ENCODE peak calls at places on chromosome 4, in four cellular contexts. F, L, C and A are unnamed samples.
A peak's percentile ranks its signal among the peaks of the same experiment; 100 is the strongest.

GRCh38 chr4:166501941-166502382 is 628.9 kb downstream of the TLL1 start:
- DNase-seq in C (peak; percentile 62), F (peak; percentile 21), L (no peak), A (no peak)

GRCh38 chr4:139175647-139176298 is 1.2 kb downstream of the ELF2 start:
- DNase-seq in C (no peak), L (no peak), F (no peak), A (no peak)

GRCh38 chr4:114598191-114599121 is at the start of gene UGT8:
- DNase-seq in L (no peak), F (no peak), C (peak; percentile 66), A (peak; percentile 26)

GRCh38 chr4:15003891-15004700 is 1.8 kb downstream of the CPEB2 start:
- DNase-seq in L (no peak), C (peak; percentile 58), F (peak; percentile 63), A (peak; percentile 56)

GRCh38 chr4:148030486-148030885 is 298.6 kb downstream of the ARHGAP10 start:
- DNase-seq in F (no peak), C (no peak), L (no peak), A (no peak)

GRCh38 chr4:127586922-127587571 is 45.7 kb upstream of the INTU start:
- DNase-seq in L (no peak), C (peak; percentile 65), F (no peak), A (peak; percentile 12)

GRCh38 chr4:81421346-81422218 is 50.1 kb downstream of the RASGEF1B start:
- DNase-seq in L (peak; percentile 29), F (no peak), C (no peak), A (no peak)

GRCh38 chr4:152928286-152928685 is 7.8 kb upstream of the FHDC1 start:
- DNase-seq in L (no peak), F (no peak), C (no peak), A (no peak)

GRCh38 chr4:123830920-123831319 is 434.3 kb downstream of the SPRY1 start:
- DNase-seq in C (no peak), L (no peak), F (no peak), A (no peak)

GRCh38 chr4:6992728-6993655 is 50.2 kb upstream of the TADA2B start:
- DNase-seq in C (no peak), L (no peak), F (no peak), A (no peak)

GRCh38 chr4:168846414-168846813 is 163.6 kb downstream of the CBR4 start:
- DNase-seq in F (no peak), L (no peak), C (no peak), A (no peak)

GRCh38 chr4:85776579-85776978 is 301.6 kb downstream of the ARHGAP24 start:
- DNase-seq in C (no peak), L (no peak), F (no peak), A (no peak)

GRCh38 chr4:158622251-158622650 is 49.4 kb downstream of the C4orf46 start:
- DNase-seq in F (no peak), L (no peak), C (no peak), A (no peak)

GRCh38 chr4:71188197-71188625 is 150.6 kb upstream of the SLC4A4 start:
- DNase-seq in L (no peak), C (peak; percentile 53), F (no peak), A (no peak)

GRCh38 chr4:10082459-10083272 is 33.9 kb downstream of the WDR1 start:
- DNase-seq in F (peak; percentile 35), L (no peak), C (no peak), A (no peak)

GRCh38 chr4:41638806-41639205 is 100.8 kb downstream of the LIMCH1 start:
- DNase-seq in C (peak; percentile 22), L (no peak), F (no peak), A (no peak)

GRCh38 chr4:155849042-155849441 is 17.0 kb downstream of the ASIC5 start:
- DNase-seq in L (no peak), F (no peak), C (no peak), A (no peak)

GRCh38 chr4:70515342-70516245 is 2.8 kb upstream of the AMTN start:
- DNase-seq in L (no peak), F (no peak), C (no peak), A (no peak)

GRCh38 chr4:56613101-56613862 is 67.8 kb downstream of the HOPX start:
- DNase-seq in L (no peak), F (no peak), C (no peak), A (no peak)

GRCh38 chr4:84579410-84579791 is 3.5 kb upstream of the CDS1 start:
- DNase-seq in C (peak; percentile 8), F (no peak), L (no peak), A (no peak)

GRCh38 chr4:176357359-176358082 is 37.8 kb downstream of the SPCS3 start:
- DNase-seq in L (no peak), C (no peak), F (no peak), A (no peak)

GRCh38 chr4:156109943-156110925 is 156.6 kb upstream of the CTSO start:
- DNase-seq in C (no peak), L (peak; percentile 3), F (no peak), A (no peak)

GRCh38 chr4:10831727-10832408 is 147.3 kb upstream of the CLNK start:
- DNase-seq in C (no peak), F (no peak), L (no peak), A (no peak)

GRCh38 chr4:113952452-113953029 is 26.9 kb downstream of the ARSJ start:
- DNase-seq in C (peak; percentile 63), L (no peak), F (no peak), A (peak; percentile 40)

GRCh38 chr4:164933244-164933643 is 44.2 kb downstream of the TRIM61 start:
- DNase-seq in L (no peak), F (no peak), C (no peak), A (no peak)

GRCh38 chr4:5757954-5758353 is 47.0 kb downstream of the EVC start:
- DNase-seq in L (no peak), F (no peak), C (no peak), A (no peak)

GRCh38 chr4:155033604-155034003 is 174.8 kb upstream of the NPY2R start:
- DNase-seq in L (no peak), C (no peak), F (no peak), A (no peak)

GRCh38 chr4:61427099-61427817 is 227.1 kb downstream of the ADGRL3 start:
- DNase-seq in C (no peak), F (no peak), L (no peak), A (no peak)

GRCh38 chr4:90958256-90958895 is 831.2 kb downstream of the CCSER1 start:
- DNase-seq in L (no peak), C (no peak), F (no peak), A (no peak)

GRCh38 chr4:16472537-16472936 is 246.3 kb upstream of the TAPT1 start:
- DNase-seq in L (no peak), C (no peak), F (no peak), A (no peak)

GRCh38 chr4:40043786-40044185 is 12.9 kb upstream of the N4BP2 start:
- DNase-seq in L (no peak), C (no peak), F (no peak), A (no peak)

GRCh38 chr4:41095973-41096372 is 118.4 kb downstream of the APBB2 start:
- DNase-seq in C (no peak), L (no peak), F (no peak), A (no peak)

GRCh38 chr4:110808371-110808878 is 185.5 kb upstream of the PITX2 start:
- DNase-seq in L (no peak), C (no peak), F (no peak), A (no peak)

GRCh38 chr4:68375667-68376559 is 26.0 kb upstream of the YTHDC1 start:
- DNase-seq in F (no peak), L (peak; percentile 13), C (peak; percentile 55), A (peak; percentile 80)

GRCh38 chr4:62517721-62518120 is 1317.6 kb downstream of the ADGRL3 start:
- DNase-seq in C (no peak), F (no peak), L (no peak), A (no peak)

GRCh38 chr4:112206431-112206830 is 25.2 kb upstream of the AP1AR start:
- DNase-seq in F (no peak), L (no peak), C (no peak), A (no peak)

GRCh38 chr4:113049421-113050355 is at the start of gene ANK2:
- DNase-seq in F (no peak), C (peak; percentile 27), L (no peak), A (no peak)

DNA sequence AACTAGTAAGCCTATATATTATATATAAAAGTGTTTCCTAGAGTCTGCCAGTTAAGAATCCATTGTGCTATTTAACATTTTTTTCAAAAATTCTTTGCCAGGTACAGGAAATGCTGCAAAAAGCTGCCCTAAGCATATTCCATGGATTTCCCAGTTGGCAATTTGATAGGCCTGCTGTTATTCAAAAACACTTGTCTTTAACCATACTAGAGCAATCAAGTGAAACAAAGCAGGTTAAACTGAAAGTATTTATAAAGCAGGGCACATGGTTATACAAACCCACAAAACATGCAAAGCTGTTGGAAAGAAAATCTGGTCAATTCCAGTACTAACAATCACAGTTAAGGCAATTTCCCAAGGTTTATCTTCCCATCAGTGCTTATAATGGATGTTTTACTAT is 159.9 kb downstream of the UNC5C start:
- DNase-seq in C (no peak), L (no peak), F (no peak), A (no peak)
- H3K27me3 ChIP-seq in C (no peaks in the 10 kb centered on the region), L (no peaks in the 10 kb centered on the region), F (no peaks in the 10 kb centered on the region), A (no peaks in the 10 kb centered on the region)

DNA sequence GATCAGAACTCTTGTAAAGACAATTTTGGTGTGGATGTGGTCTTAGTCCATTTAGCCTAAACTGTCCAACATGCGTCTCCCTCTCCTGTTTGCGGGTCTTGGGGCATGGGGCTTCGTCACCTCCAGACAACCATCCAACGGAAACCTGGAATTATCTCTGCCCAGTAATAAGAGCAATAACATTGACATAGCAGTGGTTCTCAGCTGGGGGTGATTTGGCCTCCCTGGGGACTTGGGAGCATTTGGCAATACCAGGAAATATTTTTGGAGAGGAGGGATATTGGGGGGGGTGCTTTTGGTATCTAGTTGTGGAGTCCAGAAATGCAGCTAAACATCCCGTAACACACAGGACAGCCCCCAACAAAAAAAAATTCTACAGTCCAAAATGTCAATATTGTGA is 47.2 kb downstream of the SEL1L3 start:
- DNase-seq in C (no peak), F (no peak), L (no peak), A (no peak)
- H3K27ac ChIP-seq in C (no peak overlapping the region), F (no peak overlapping the region), L (no peak overlapping the region), A (no peak overlapping the region)

DNA sequence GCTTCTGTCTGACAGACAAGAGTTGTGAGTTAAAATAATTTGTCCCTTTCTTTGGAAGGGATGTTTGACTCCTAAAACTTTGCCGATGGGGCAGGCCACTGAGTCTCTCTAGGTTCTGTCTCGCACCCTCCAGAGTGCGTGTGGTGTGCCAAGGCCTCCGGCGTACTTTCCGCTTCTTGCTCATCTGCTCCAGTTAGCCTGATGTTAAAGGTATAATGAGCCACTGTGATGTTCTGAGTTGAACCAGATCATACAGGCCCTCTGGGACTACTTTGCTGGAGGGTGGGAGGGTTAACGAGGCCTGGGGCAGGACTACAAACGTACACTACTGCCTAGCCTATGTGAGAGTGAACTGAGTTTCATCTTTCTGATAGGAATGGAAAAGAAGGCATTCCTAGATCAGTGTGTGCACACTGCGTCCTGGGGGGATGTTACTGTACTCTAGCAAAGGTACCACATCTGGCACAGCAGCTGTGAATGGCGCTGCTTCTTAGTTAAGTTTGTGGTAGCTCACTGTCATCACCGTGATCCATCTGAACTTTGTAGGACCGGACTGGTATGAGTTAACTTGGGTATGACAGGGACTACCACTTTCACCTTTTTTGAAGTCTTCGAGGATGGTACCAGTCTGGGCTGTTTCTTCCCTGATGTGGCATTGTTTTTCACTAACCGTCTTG is 60.2 kb downstream of the RGS12 start:
- DNase-seq in F (no peak), C (no peak), L (no peak), A (no peak)
- H3K27me3 ChIP-seq in F (no peaks in the 10 kb centered on the region), C (no peaks in the 10 kb centered on the region), L (no peaks in the 10 kb centered on the region), A (no peaks in the 10 kb centered on the region)

DNA sequence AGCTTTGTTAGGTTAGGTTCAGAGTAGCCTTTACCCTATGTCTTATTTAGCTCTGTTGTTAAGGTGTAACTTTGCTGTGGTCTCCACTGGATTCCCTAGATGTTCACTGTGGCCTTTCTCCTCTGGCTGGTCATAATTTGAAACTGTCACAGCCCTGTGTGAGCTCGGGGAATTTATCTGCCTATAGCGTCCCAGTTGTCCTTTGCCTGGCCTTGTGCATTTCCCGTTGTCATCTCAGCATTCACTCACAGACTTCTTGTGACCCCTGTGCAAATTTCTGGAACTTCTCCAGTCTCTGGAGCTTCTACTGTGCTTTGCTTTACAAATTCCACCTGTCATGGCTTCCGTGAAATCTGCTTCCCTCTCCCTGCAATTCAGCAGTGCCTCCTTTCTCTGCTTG is 106.6 kb downstream of the WWC2 start:
- DNase-seq in F (no peak), C (no peak), L (no peak), A (no peak)
- H3K27ac ChIP-seq in F (no peak overlapping the region), C (no peak overlapping the region), L (no peak overlapping the region), A (no peak overlapping the region)